ENCODE peak calls at places on chromosome 19, in five cellular contexts. One of them, this sample, is unnamed. For H3K4me1, the result is how much of the 10 kb centered on the place peaks cover.

GRCh38 chr19:43316591-43317319 is 36.7 kb upstream of the CD177 start:
- ATAC-seq in upper lobe of left lung: no peak
- ATAC-seq in GM12878: no peak
- ATAC-seq in K562: peak
- ATAC-seq in HepG2: peak
- ATAC-seq in this sample: no peak

GRCh38 chr19:19526581-19527370 is 1.9 kb upstream of the YJEFN3 start:
- ATAC-seq in K562: no peak
- ATAC-seq in upper lobe of left lung: no peak
- ATAC-seq in GM12878: peak
- ATAC-seq in HepG2: no peak
- ATAC-seq in this sample: no peak

GRCh38 chr19:34345934-34346333 is 19.1 kb upstream of the GPI start:
- ATAC-seq in upper lobe of left lung: peak
- ATAC-seq in K562: peak
- ATAC-seq in GM12878: peak
- ATAC-seq in HepG2: peak
- ATAC-seq in this sample: peak

GRCh38 chr19:58562126-58563033 is 4.0 kb upstream of the UBE2M start:
- ATAC-seq in HepG2: no peak
- ATAC-seq in upper lobe of left lung: no peak
- ATAC-seq in K562: no peak
- ATAC-seq in GM12878: peak
- ATAC-seq in this sample: no peak

GRCh38 chr19:35211545-35212230 is 16.9 kb downstream of the FAM187B start:
- ATAC-seq in GM12878: no peak
- ATAC-seq in upper lobe of left lung: peak
- ATAC-seq in HepG2: no peak
- ATAC-seq in K562: no peak
- ATAC-seq in this sample: peak

GRCh38 chr19:49442354-49442753 is 1.0 kb upstream of the SLC17A7 start:
- ATAC-seq in K562: no peak
- ATAC-seq in HepG2: no peak
- ATAC-seq in upper lobe of left lung: peak
- ATAC-seq in GM12878: no peak
- ATAC-seq in this sample: peak

GRCh38 chr19:7492142-7493055 is 3.6 kb upstream of the PEX11G start:
- ATAC-seq in upper lobe of left lung: no peak
- ATAC-seq in K562: no peak
- ATAC-seq in GM12878: no peak
- ATAC-seq in HepG2: no peak
- ATAC-seq in this sample: no peak

GRCh38 chr19:49107625-49108459 is 6.3 kb upstream of the LIN7B start:
- ATAC-seq in GM12878: no peak
- ATAC-seq in upper lobe of left lung: no peak
- ATAC-seq in HepG2: no peak
- ATAC-seq in K562: no peak
- ATAC-seq in this sample: no peak

GRCh38 chr19:41398042-41398403 is 405 bp downstream of the BCKDHA start:
- ATAC-seq in GM12878: no peak
- ATAC-seq in K562: peak
- ATAC-seq in upper lobe of left lung: no peak
- ATAC-seq in HepG2: no peak
- ATAC-seq in this sample: no peak

DNA sequence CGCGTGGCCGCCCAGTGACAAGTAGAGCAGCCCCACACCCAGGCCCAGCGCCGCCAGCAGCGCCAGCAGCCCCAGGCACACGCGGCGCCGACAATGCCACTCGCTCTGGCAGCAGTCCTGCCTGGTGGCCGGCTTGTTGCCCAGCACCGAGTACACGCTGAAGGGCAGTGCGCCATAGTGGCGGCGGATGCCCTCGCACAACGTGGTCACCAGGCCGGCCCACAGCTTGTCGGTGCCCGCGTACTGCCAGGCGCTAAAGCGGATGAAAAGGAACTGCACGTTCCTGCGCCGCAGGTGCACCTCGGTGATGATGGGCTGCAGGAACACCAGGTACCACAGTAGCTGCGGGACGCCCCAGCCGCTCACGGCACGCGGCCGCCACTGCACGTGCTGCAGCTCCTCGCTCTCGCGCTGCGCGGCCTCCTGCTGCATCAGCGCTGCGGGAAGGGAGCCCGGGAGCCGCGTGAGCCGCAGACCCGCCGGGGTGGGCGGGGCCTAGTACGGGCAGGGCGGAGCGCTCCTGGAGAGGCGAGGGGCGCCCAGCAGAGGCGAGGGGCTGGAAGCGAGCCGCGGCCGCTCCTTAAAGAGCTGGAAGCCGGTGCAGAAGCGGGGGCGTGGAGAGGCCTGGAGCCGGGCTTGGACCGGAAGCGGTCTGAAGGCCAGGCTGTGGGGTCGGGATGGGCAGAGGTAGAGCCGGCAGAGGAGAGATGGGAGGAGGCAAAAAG is 7.3 kb downstream of the NKPD1 start:
- ATAC-seq in upper lobe of left lung: peak
- ATAC-seq in HepG2: peak
- ATAC-seq in GM12878: peak
- ATAC-seq in K562: peak
- ATAC-seq in this sample: peak
- TF ChIP-seq POLR2AphosphoS5 in upper lobe of left lung: no peak
- TF ChIP-seq POLR2AphosphoS5 in HepG2: no peak
- TF ChIP-seq POLR2AphosphoS5 in GM12878: no peak
- TF ChIP-seq POLR2AphosphoS5 in K562: no peak
- TF ChIP-seq POLR2AphosphoS5 in this sample: no peak

DNA sequence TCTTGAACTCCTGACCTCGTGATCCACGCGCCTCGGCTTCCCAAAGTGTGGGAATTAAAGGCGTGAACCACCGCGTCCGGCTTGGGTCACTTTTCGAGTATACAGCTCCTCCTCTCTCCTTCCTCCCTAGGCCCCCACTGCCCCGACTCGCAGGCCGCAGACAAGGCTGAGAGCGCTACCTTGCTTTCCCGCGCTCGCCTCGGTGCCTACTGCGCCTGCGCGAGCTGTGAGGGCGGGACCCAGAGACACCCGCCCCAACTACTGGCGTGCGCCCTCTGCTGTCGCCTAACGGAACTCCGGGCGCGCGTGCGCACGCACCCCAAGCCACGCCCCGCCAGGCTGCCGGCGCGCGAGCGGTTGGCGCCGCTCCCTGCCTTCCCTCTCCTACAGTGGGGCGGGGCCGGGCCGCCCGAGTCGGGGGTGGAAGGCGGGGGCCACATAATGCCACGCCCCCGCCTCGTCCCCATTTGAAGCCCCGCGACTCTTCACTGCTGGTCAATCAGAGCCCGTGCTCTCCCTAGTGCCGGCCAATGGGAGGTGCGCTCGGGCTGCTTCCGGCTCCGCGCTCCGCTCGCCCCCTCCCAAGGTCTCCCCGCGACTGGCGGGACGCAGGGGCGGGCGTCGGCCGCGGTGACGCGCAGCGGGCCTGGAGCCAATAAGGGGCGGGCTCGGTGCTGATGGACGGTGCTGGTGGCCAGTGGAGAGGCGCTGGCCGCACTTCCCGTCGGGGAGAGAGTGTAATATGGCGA is at the start of gene RAB8A:
- ATAC-seq in upper lobe of left lung: peak
- ATAC-seq in HepG2: peak
- ATAC-seq in GM12878: peak
- ATAC-seq in K562: peak
- ATAC-seq in this sample: peak
- TF ChIP-seq EP300 in upper lobe of left lung: no peak
- TF ChIP-seq EP300 in HepG2: no peak
- TF ChIP-seq EP300 in GM12878: no peak
- TF ChIP-seq EP300 in K562: no peak
- TF ChIP-seq EP300 in this sample: no peak

GRCh38 chr19:44689290-44690130 is 9.4 kb upstream of the CEACAM16 start:
- ATAC-seq in upper lobe of left lung: peak
- ATAC-seq in K562: peak
- ATAC-seq in HepG2: peak
- ATAC-seq in GM12878: peak
- ATAC-seq in this sample: peak

GRCh38 chr19:44692379-44692721 is 6.6 kb upstream of the CEACAM16 start:
- ATAC-seq in HepG2: no peak
- ATAC-seq in GM12878: no peak
- ATAC-seq in K562: no peak
- ATAC-seq in upper lobe of left lung: no peak
- ATAC-seq in this sample: no peak

GRCh38 chr19:44686896-44687295 is 12.1 kb upstream of the CEACAM16 start:
- ATAC-seq in upper lobe of left lung: no peak
- ATAC-seq in K562: no peak
- ATAC-seq in HepG2: no peak
- ATAC-seq in GM12878: no peak
- ATAC-seq in this sample: no peak

GRCh38 chr19:44687898-44688297 is 11.1 kb upstream of the CEACAM16 start:
- ATAC-seq in K562: no peak
- ATAC-seq in GM12878: no peak
- ATAC-seq in HepG2: no peak
- ATAC-seq in upper lobe of left lung: no peak
- ATAC-seq in this sample: no peak

GRCh38 chr19:44690131-44690440 is 8.9 kb upstream of the CEACAM16 start:
- ATAC-seq in upper lobe of left lung: no peak
- ATAC-seq in GM12878: no peak
- ATAC-seq in HepG2: peak
- ATAC-seq in K562: no peak
- ATAC-seq in this sample: no peak
- H3K4me1 ChIP-seq in upper lobe of left lung: half or more
- H3K4me1 ChIP-seq in GM12878: under half
- H3K4me1 ChIP-seq in HepG2: half or more
- H3K4me1 ChIP-seq in K562: under half
- H3K4me1 ChIP-seq in this sample: under half

GRCh38 chr19:38411041-38411712 is 8.3 kb downstream of the FAM98C start:
- ATAC-seq in GM12878: no peak
- ATAC-seq in upper lobe of left lung: no peak
- ATAC-seq in HepG2: no peak
- ATAC-seq in K562: no peak
- ATAC-seq in this sample: no peak
- TF ChIP-seq POLR2AphosphoS5 in GM12878: no peak
- TF ChIP-seq POLR2AphosphoS5 in upper lobe of left lung: no peak
- TF ChIP-seq POLR2AphosphoS5 in HepG2: no peak
- TF ChIP-seq POLR2AphosphoS5 in K562: no peak
- TF ChIP-seq POLR2AphosphoS5 in this sample: no peak

GRCh38 chr19:17266589-17266974 is 661 bp upstream of the BABAM1 start:
- ATAC-seq in K562: no peak
- ATAC-seq in GM12878: no peak
- ATAC-seq in HepG2: no peak
- ATAC-seq in upper lobe of left lung: no peak
- ATAC-seq in this sample: no peak

GRCh38 chr19:17268754-17269153 is 1.5 kb downstream of the BABAM1 start:
- ATAC-seq in HepG2: no peak
- ATAC-seq in upper lobe of left lung: no peak
- ATAC-seq in GM12878: no peak
- ATAC-seq in K562: no peak
- ATAC-seq in this sample: no peak

GRCh38 chr19:17266026-17266425 is 1.2 kb upstream of the BABAM1 start:
- ATAC-seq in GM12878: no peak
- ATAC-seq in HepG2: no peak
- ATAC-seq in K562: no peak
- ATAC-seq in upper lobe of left lung: no peak
- ATAC-seq in this sample: no peak

GRCh38 chr19:17264641-17264979 is at the start of gene USHBP1:
- ATAC-seq in GM12878: no peak
- ATAC-seq in upper lobe of left lung: no peak
- ATAC-seq in HepG2: no peak
- ATAC-seq in K562: no peak
- ATAC-seq in this sample: no peak

GRCh38 chr19:17266975-17267788 is at the start of gene BABAM1:
- ATAC-seq in HepG2: peak
- ATAC-seq in K562: peak
- ATAC-seq in upper lobe of left lung: peak
- ATAC-seq in GM12878: peak
- ATAC-seq in this sample: peak
- TF ChIP-seq EP300 in HepG2: no peak
- TF ChIP-seq EP300 in K562: no peak
- TF ChIP-seq EP300 in upper lobe of left lung: no peak
- TF ChIP-seq EP300 in GM12878: no peak
- TF ChIP-seq EP300 in this sample: no peak

GRCh38 chr19:3923912-3924311 is 9.0 kb upstream of the NMRK2 start:
- ATAC-seq in K562: no peak
- ATAC-seq in HepG2: no peak
- ATAC-seq in GM12878: no peak
- ATAC-seq in upper lobe of left lung: no peak
- ATAC-seq in this sample: no peak
- H3K4me1 ChIP-seq in K562: under half
- H3K4me1 ChIP-seq in HepG2: under half
- H3K4me1 ChIP-seq in GM12878: under half
- H3K4me1 ChIP-seq in upper lobe of left lung: under half
- H3K4me1 ChIP-seq in this sample: under half

GRCh38 chr19:17824339-17824738 is 3.0 kb upstream of the INSL3 start:
- ATAC-seq in HepG2: peak
- ATAC-seq in GM12878: no peak
- ATAC-seq in K562: no peak
- ATAC-seq in upper lobe of left lung: no peak
- ATAC-seq in this sample: no peak

GRCh38 chr19:17817668-17818363 is 3.5 kb downstream of the INSL3 start:
- ATAC-seq in upper lobe of left lung: no peak
- ATAC-seq in GM12878: no peak
- ATAC-seq in HepG2: no peak
- ATAC-seq in K562: no peak
- ATAC-seq in this sample: no peak

GRCh38 chr19:17826508-17827056 is 5.3 kb upstream of the INSL3 start:
- ATAC-seq in GM12878: no peak
- ATAC-seq in HepG2: no peak
- ATAC-seq in upper lobe of left lung: no peak
- ATAC-seq in K562: no peak
- ATAC-seq in this sample: no peak

DNA sequence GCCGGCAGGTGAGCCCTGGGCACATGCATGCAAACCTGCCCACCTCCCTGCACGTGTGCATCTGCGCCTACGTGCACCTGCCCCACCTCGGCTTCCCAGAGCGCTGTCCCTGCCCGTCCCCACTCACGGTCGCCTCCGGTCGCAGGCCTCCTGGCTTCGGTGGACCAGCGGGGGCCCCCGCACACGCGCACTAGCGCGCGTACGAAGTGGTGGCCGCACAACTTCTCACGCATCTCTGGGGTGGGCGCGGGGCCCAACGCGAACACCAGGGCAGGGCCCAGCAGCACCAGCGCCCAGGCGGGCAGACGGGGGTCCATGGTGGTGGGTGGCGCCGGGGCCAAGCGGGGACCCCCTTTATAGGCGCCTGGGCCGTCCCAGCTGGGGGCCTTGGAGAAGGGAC is at the start of gene INSL3:
- ATAC-seq in upper lobe of left lung: no peak
- ATAC-seq in K562: no peak
- ATAC-seq in GM12878: no peak
- ATAC-seq in HepG2: no peak
- ATAC-seq in this sample: no peak
- TF ChIP-seq POLR2AphosphoS5 in upper lobe of left lung: no peak
- TF ChIP-seq POLR2AphosphoS5 in K562: no peak
- TF ChIP-seq POLR2AphosphoS5 in GM12878: no peak
- TF ChIP-seq POLR2AphosphoS5 in HepG2: no peak
- TF ChIP-seq POLR2AphosphoS5 in this sample: no peak

GRCh38 chr19:44846455-44847143 is 502 bp downstream of the NECTIN2 start:
- ATAC-seq in upper lobe of left lung: no peak
- ATAC-seq in HepG2: no peak
- ATAC-seq in K562: peak
- ATAC-seq in GM12878: no peak
- ATAC-seq in this sample: no peak
- TF ChIP-seq EP300 in upper lobe of left lung: no peak
- TF ChIP-seq EP300 in HepG2: no peak
- TF ChIP-seq EP300 in K562: no peak
- TF ChIP-seq EP300 in GM12878: no peak
- TF ChIP-seq EP300 in this sample: no peak

GRCh38 chr19:55373993-55374757 is 2.5 kb upstream of the TMEM190 start:
- ATAC-seq in GM12878: no peak
- ATAC-seq in K562: peak
- ATAC-seq in HepG2: peak
- ATAC-seq in upper lobe of left lung: no peak
- ATAC-seq in this sample: no peak
- H3K4me1 ChIP-seq in GM12878: under half
- H3K4me1 ChIP-seq in K562: under half
- H3K4me1 ChIP-seq in HepG2: half or more
- H3K4me1 ChIP-seq in upper lobe of left lung: under half
- H3K4me1 ChIP-seq in this sample: under half

This sample was measured in gastroesophageal sphincter.